ENCODE peak calls at places on chromosomes 13 and 19, in four cellular contexts. N, P, E and B are unnamed samples.

GRCh38 chr19:5432687-5433086 is 22.5 kb upstream of the ZNRF4 start:
- DNase-seq in P (no peak), N (no peak), E (no peak), B (no peak)

GRCh38 chr13:40613192-40613818 is 53.1 kb downstream of the FOXO1 start:
- DNase-seq in E (peak), N (no peak), P (no peak), B (peak)

GRCh38 chr13:32086791-32087441 is 55.3 kb downstream of the FRY start:
- DNase-seq in E (no peak), P (no peak), N (no peak), B (no peak)

GRCh38 chr13:60392136-60392535 is 4.9 kb upstream of the TDRD3 start:
- DNase-seq in P (no peak), N (no peak), E (no peak), B (no peak)

GRCh38 chr13:114095486-114095885 is 36.9 kb downstream of the RASA3 start:
- DNase-seq in E (peak), P (peak), N (no peak), B (no peak)

GRCh38 chr19:19460761-19461265 is 54.5 kb downstream of the TSSK6 start:
- DNase-seq in E (peak), P (peak), N (no peak), B (peak)

GRCh38 chr19:38386300-38386967 is 1.4 kb downstream of the GGN start:
- DNase-seq in E (no peak), N (no peak), P (no peak), B (no peak)

GRCh38 chr19:45352471-45352870 is 11.9 kb downstream of the KLC3 start:
- DNase-seq in N (no peak), P (no peak), E (no peak), B (no peak)

GRCh38 chr19:33416307-33417215 is 43.1 kb downstream of the CEBPG start:
- DNase-seq in N (peak), E (peak), P (no peak), B (peak)

GRCh38 chr19:3880471-3881271 is at the start of gene ATCAY:
- DNase-seq in E (no peak), N (no peak), P (no peak), B (no peak)

GRCh38 chr19:44796701-44797115 is 12.2 kb upstream of the BCAM start:
- DNase-seq in P (no peak), E (no peak), N (peak), B (no peak)

GRCh38 chr13:79990048-79990447 is 350.9 kb downstream of the SPRY2 start:
- DNase-seq in P (no peak), N (no peak), E (no peak), B (no peak)

GRCh38 chr13:111210082-111210481 is 95.0 kb downstream of the ARHGEF7 start:
- DNase-seq in P (no peak), N (no peak), E (no peak), B (no peak)

GRCh38 chr19:1164684-1165531 is 9.2 kb downstream of the SBNO2 start:
- DNase-seq in P (peak), N (no peak), E (no peak), B (no peak)

DNA sequence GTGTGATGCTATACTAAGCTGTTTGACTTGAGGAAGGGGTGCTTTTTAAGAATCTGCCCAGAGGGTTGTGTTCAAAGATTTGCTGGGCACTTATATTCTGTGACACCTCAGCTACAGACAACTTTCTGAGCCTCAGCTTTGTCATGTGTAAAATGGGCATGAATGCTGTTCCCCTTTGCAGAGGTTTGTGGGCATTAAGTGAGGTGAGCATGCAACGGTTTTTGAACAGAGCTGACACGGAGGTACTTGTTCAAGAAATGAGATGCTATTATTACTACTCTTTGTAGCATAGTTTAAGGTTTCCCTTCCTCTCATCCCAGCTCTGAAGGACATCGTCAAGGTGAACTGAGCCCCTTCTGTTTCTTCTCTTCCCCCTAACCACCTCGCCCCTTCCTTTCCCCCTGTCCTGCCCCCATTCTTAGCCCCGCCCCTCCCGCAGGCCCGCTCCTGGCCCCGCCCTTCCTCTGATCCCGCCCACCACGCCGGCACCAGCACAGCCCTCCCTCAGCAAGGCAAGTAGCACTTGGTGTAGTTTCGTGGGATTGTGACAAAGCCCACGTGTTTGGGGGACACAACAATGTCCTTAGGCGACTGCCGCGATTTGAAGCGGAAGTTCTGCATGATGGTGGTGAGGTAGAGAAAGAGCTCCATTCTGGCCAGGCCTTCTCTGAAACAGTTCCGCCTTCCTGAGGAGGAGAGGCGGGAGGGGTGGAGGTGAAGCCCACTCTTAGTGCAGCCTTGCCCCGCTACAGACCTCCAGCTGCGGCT is 26.1 kb upstream of the CYP2A7 start:
- DNase-seq in E (no peak), N (no peak), P (no peak), B (no peak)
- H3K4me3 ChIP-seq in E (peak), N (no peak), P (no peak), B (no peak)

DNA sequence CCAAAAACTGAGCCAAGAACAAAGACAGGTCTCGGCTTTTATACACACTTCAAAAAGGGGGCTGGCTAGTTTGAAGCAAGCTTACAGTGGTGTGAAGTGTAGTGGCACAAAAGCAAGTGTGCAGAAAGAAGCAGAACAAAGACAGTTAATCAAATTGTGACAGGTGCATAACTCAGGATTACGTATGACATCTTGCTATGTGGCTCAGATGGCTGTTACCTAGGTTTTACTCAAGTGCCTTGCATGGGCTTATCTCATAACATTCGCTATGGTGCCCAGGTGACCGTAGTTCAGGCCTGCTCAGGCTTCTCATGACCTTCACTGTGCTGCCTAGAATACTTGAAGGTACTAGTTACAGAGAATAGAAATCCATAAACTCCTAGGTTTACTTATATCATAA is 1629.0 kb upstream of the PCDH20 start:
- DNase-seq in E (no peak), N (no peak), P (no peak), B (no peak)
- TF ChIP-seq EP300 in E (no peak), N (no peak), P (no peak), B (no peak)

GRCh38 chr13:112688560-112689497 is 1.0 kb upstream of the ATP11A start:
- DNase-seq in E (no peak), P (no peak), N (peak), B (peak)
- TF ChIP-seq POLR2AphosphoS5 in E (no peak), P (no peak), N (no peak), B (no peak)

GRCh38 chr19:17268754-17269153 is 1.5 kb downstream of the BABAM1 start:
- DNase-seq in N (no peak), E (no peak), P (no peak), B (no peak)
- H3K4me3 ChIP-seq in N (no peak), E (no peak), P (no peak), B (no peak)